ENCODE peak calls at places on chromosome 14, in seven cellular contexts. I, M, T, Q, L, O and P are unnamed samples.

GRCh38 chr14:37171678-37172023 is 755 bp downstream of the SLC25A21 start:
- DNase-seq in Q (no peak), M (no peak), O (no peak), L (no peak), I (no peak), T (no peak), P (no peak)

GRCh38 chr14:99724196-99724891 is 40.2 kb downstream of the CYP46A1 start:
- DNase-seq in M (peak), L (no peak), I (no peak), Q (no peak), O (no peak), T (no peak), P (peak)

GRCh38 chr14:99731536-99732435 is 47.7 kb downstream of the CYP46A1 start:
- DNase-seq in Q (no peak), I (no peak), T (no peak), O (no peak), M (no peak), L (no peak), P (no peak)

GRCh38 chr14:50961606-50962259 is 17.4 kb upstream of the PYGL start:
- DNase-seq in T (no peak), I (no peak), O (no peak), M (no peak), L (no peak), Q (peak), P (peak)

GRCh38 chr14:72541546-72541945 is 352.4 kb downstream of the DPF3 start:
- DNase-seq in I (no peak), Q (no peak), M (no peak), T (no peak), L (no peak), O (no peak), P (no peak)

GRCh38 chr14:54739514-54739913 is 163.1 kb downstream of the GCH1 start:
- DNase-seq in L (no peak), T (no peak), O (no peak), M (no peak), Q (no peak), I (no peak), P (no peak)

GRCh38 chr14:71554959-71555612 is 377.1 kb upstream of the RGS6 start:
- DNase-seq in L (no peak), T (no peak), M (no peak), Q (no peak), O (no peak), I (no peak), P (no peak)

GRCh38 chr14:58243790-58244555 is 670 bp upstream of the PSMA3 start:
- DNase-seq in I (no peak), M (no peak), L (peak), O (no peak), Q (no peak), T (no peak), P (no peak)

GRCh38 chr14:54335569-54336155 is 61.1 kb upstream of the CDKN3 start:
- DNase-seq in Q (no peak), L (no peak), I (no peak), M (no peak), T (no peak), O (no peak), P (no peak)

GRCh38 chr14:73740921-73741326 is 26.7 kb upstream of the PNMA1 start:
- DNase-seq in L (no peak), I (no peak), T (no peak), Q (no peak), O (no peak), M (no peak), P (peak)

GRCh38 chr14:75783184-75783583 is 122.1 kb downstream of the TTLL5 start:
- DNase-seq in L (no peak), O (no peak), I (no peak), Q (no peak), M (no peak), T (no peak), P (peak)

GRCh38 chr14:43285575-43285974 is 1221.5 kb downstream of the FSCB start:
- DNase-seq in O (no peak), Q (no peak), M (no peak), L (no peak), I (no peak), T (no peak), P (no peak)

GRCh38 chr14:50820786-50821185 is 10.2 kb downstream of the NIN start:
- DNase-seq in Q (no peak), T (no peak), I (no peak), O (no peak), M (no peak), L (no peak), P (no peak)

GRCh38 chr14:99155173-99155777 is 116.7 kb downstream of the BCL11B start:
- DNase-seq in T (no peak), M (no peak), Q (no peak), L (no peak), I (no peak), O (no peak), P (no peak)

GRCh38 chr14:61559641-61560201 is 135.6 kb upstream of the HIF1A start:
- DNase-seq in T (no peak), M (no peak), L (no peak), O (no peak), Q (no peak), I (no peak), P (no peak)

GRCh38 chr14:100587763-100588411 is 670 bp upstream of the BEGAIN start:
- DNase-seq in I (no peak), M (no peak), L (no peak), Q (no peak), O (no peak), T (no peak), P (no peak)

GRCh38 chr14:44449694-44450093 is 57.4 kb downstream of the FSCB start:
- DNase-seq in M (no peak), Q (no peak), L (no peak), O (no peak), I (no peak), T (no peak), P (no peak)

GRCh38 chr14:22630066-22630465 is 14.1 kb downstream of the OR6J1 start:
- DNase-seq in L (no peak), O (no peak), M (no peak), T (no peak), Q (no peak), I (no peak), P (no peak)

GRCh38 chr14:69327507-69327906 is 67.5 kb downstream of the GALNT16 start:
- DNase-seq in O (no peak), Q (no peak), I (no peak), T (no peak), M (no peak), L (no peak), P (no peak)